ENCODE peak calls at places on chromosomes 4 and X, in five cellular contexts. One of them, this sample, is unnamed. For H3K4me1, the result is how much of the 10 kb centered on the place peaks cover.

GRCh38 chr4:18880850-18881249 is 859.3 kb upstream of the LCORL start:
- DNase-seq in transverse colon: no peak
- DNase-seq in ovary: no peak
- DNase-seq in stomach: no peak
- DNase-seq in A549: no peak
- DNase-seq in this sample: no peak

GRCh38 chrX:17456526-17456925 is 81.5 kb downstream of the NHS start:
- DNase-seq in ovary: no peak
- DNase-seq in A549: no peak
- DNase-seq in stomach: no peak
- DNase-seq in transverse colon: no peak
- DNase-seq in this sample: no peak

GRCh38 chr4:18185491-18185890 is 163.9 kb upstream of the LCORL start:
- DNase-seq in ovary: no peak
- DNase-seq in A549: no peak
- DNase-seq in stomach: no peak
- DNase-seq in transverse colon: no peak
- DNase-seq in this sample: no peak

GRCh38 chrX:17738002-17738713 is 865 bp downstream of the SCML1 start:
- DNase-seq in transverse colon: peak
- DNase-seq in A549: no peak
- DNase-seq in ovary: peak
- DNase-seq in stomach: peak
- DNase-seq in this sample: peak

GRCh38 chr4:82500106-82500738 is 61.6 kb downstream of the TMEM150C start:
- DNase-seq in transverse colon: no peak
- DNase-seq in stomach: no peak
- DNase-seq in A549: no peak
- DNase-seq in ovary: no peak
- DNase-seq in this sample: no peak

GRCh38 chr4:122930877-122931276 is 8.5 kb upstream of the NUDT6 start:
- DNase-seq in ovary: no peak
- DNase-seq in transverse colon: no peak
- DNase-seq in A549: no peak
- DNase-seq in stomach: no peak
- DNase-seq in this sample: no peak

GRCh38 chrX:49838374-49838773 is 9.3 kb downstream of the PAGE4 start:
- DNase-seq in transverse colon: peak
- DNase-seq in ovary: no peak
- DNase-seq in A549: peak
- DNase-seq in stomach: peak
- DNase-seq in this sample: no peak

GRCh38 chrX:54964766-54965511 is 29.0 kb downstream of the PFKFB1 start:
- DNase-seq in stomach: no peak
- DNase-seq in A549: no peak
- DNase-seq in ovary: no peak
- DNase-seq in transverse colon: no peak
- DNase-seq in this sample: no peak

GRCh38 chrX:31070057-31070468 is 1.8 kb downstream of the FTHL17 start:
- DNase-seq in A549: no peak
- DNase-seq in stomach: no peak
- DNase-seq in ovary: no peak
- DNase-seq in transverse colon: no peak
- DNase-seq in this sample: no peak

GRCh38 chr4:123699823-123700822 is 303.5 kb downstream of the SPRY1 start:
- DNase-seq in ovary: no peak
- DNase-seq in A549: no peak
- DNase-seq in transverse colon: no peak
- DNase-seq in stomach: no peak
- DNase-seq in this sample: no peak

GRCh38 chr4:111630705-111631104 is 514.5 kb upstream of the FAM241A start:
- DNase-seq in A549: no peak
- DNase-seq in ovary: no peak
- DNase-seq in stomach: no peak
- DNase-seq in transverse colon: no peak
- DNase-seq in this sample: no peak

GRCh38 chr4:119032921-119033685 is 102.5 kb upstream of the MYOZ2 start:
- DNase-seq in A549: no peak
- DNase-seq in ovary: no peak
- DNase-seq in transverse colon: no peak
- DNase-seq in stomach: no peak
- DNase-seq in this sample: no peak

GRCh38 chrX:40947276-40947675 is 138.0 kb upstream of the USP9X start:
- DNase-seq in stomach: no peak
- DNase-seq in A549: no peak
- DNase-seq in ovary: no peak
- DNase-seq in transverse colon: no peak
- DNase-seq in this sample: no peak

GRCh38 chr4:108411836-108412235 is 208.5 kb upstream of the RPL34 start:
- DNase-seq in A549: no peak
- DNase-seq in ovary: no peak
- DNase-seq in transverse colon: no peak
- DNase-seq in stomach: no peak
- DNase-seq in this sample: no peak

GRCh38 chrX:121579016-121579760 is 531.8 kb downstream of the GLUD2 start:
- DNase-seq in transverse colon: peak
- DNase-seq in stomach: no peak
- DNase-seq in A549: no peak
- DNase-seq in ovary: no peak
- DNase-seq in this sample: no peak

GRCh38 chr4:85005865-85006377 is 39.4 kb upstream of the WDFY3 start:
- DNase-seq in A549: no peak
- DNase-seq in stomach: no peak
- DNase-seq in ovary: no peak
- DNase-seq in transverse colon: no peak
- DNase-seq in this sample: no peak

GRCh38 chrX:104310084-104310483 is 55.4 kb upstream of the ESX1 start:
- DNase-seq in stomach: no peak
- DNase-seq in ovary: no peak
- DNase-seq in transverse colon: no peak
- DNase-seq in A549: no peak
- DNase-seq in this sample: no peak

GRCh38 chr4:157572951-157573350 is 352.4 kb downstream of the GRIA2 start:
- DNase-seq in A549: no peak
- DNase-seq in transverse colon: no peak
- DNase-seq in ovary: no peak
- DNase-seq in stomach: no peak
- DNase-seq in this sample: no peak

GRCh38 chr4:5808081-5808741 is 84.7 kb downstream of the CRMP1 start:
- DNase-seq in A549: no peak
- DNase-seq in transverse colon: no peak
- DNase-seq in stomach: no peak
- DNase-seq in ovary: peak
- DNase-seq in this sample: peak

GRCh38 chr4:46930866-46931265 is 21.8 kb upstream of the COX7B2 start:
- DNase-seq in stomach: no peak
- DNase-seq in A549: no peak
- DNase-seq in ovary: no peak
- DNase-seq in transverse colon: no peak
- DNase-seq in this sample: no peak

GRCh38 chr4:154018659-154019058 is 229.8 kb upstream of the SFRP2 start:
- DNase-seq in A549: no peak
- DNase-seq in stomach: no peak
- DNase-seq in ovary: no peak
- DNase-seq in transverse colon: no peak
- DNase-seq in this sample: no peak

GRCh38 chr4:165874799-165875371 is 1.8 kb downstream of the TLL1 start:
- DNase-seq in A549: peak
- DNase-seq in transverse colon: peak
- DNase-seq in ovary: no peak
- DNase-seq in stomach: no peak
- DNase-seq in this sample: peak

GRCh38 chr4:87278335-87278794 is 44.3 kb downstream of the HSD17B13 start:
- DNase-seq in A549: no peak
- DNase-seq in transverse colon: no peak
- DNase-seq in stomach: no peak
- DNase-seq in ovary: no peak
- DNase-seq in this sample: no peak

GRCh38 chr4:55546633-55547460 is at the start of gene CLOCK:
- DNase-seq in A549: peak
- DNase-seq in stomach: peak
- DNase-seq in ovary: peak
- DNase-seq in transverse colon: peak
- DNase-seq in this sample: peak

GRCh38 chrX:11464360-11464759 is 171.1 kb downstream of the AMELX start:
- DNase-seq in stomach: no peak
- DNase-seq in transverse colon: no peak
- DNase-seq in ovary: no peak
- DNase-seq in A549: no peak
- DNase-seq in this sample: no peak

GRCh38 chrX:40877869-40878268 is 142.5 kb upstream of the MED14 start:
- DNase-seq in transverse colon: no peak
- DNase-seq in stomach: no peak
- DNase-seq in ovary: no peak
- DNase-seq in A549: no peak
- DNase-seq in this sample: no peak

GRCh38 chr4:2249526-2249991 is 7.6 kb upstream of the HAUS3 start:
- DNase-seq in transverse colon: no peak
- DNase-seq in stomach: no peak
- DNase-seq in A549: no peak
- DNase-seq in ovary: no peak
- DNase-seq in this sample: no peak

GRCh38 chr4:94892051-94892450 is 134.3 kb downstream of the BMPR1B start:
- DNase-seq in ovary: no peak
- DNase-seq in stomach: no peak
- DNase-seq in transverse colon: no peak
- DNase-seq in A549: peak
- DNase-seq in this sample: no peak

GRCh38 chr4:101205878-101206277 is 141.4 kb downstream of the PPP3CA start:
- DNase-seq in stomach: no peak
- DNase-seq in A549: no peak
- DNase-seq in ovary: no peak
- DNase-seq in transverse colon: no peak
- DNase-seq in this sample: no peak

GRCh38 chrX:12065251-12065650 is 73.0 kb upstream of the FRMPD4 start:
- DNase-seq in stomach: no peak
- DNase-seq in A549: no peak
- DNase-seq in transverse colon: no peak
- DNase-seq in ovary: no peak
- DNase-seq in this sample: no peak

GRCh38 chr4:25843340-25844097 is 19.3 kb downstream of the SEL1L3 start:
- DNase-seq in stomach: peak
- DNase-seq in ovary: no peak
- DNase-seq in A549: no peak
- DNase-seq in transverse colon: peak
- DNase-seq in this sample: peak

GRCh38 chr4:38867478-38868054 is at the start of gene FAM114A1:
- DNase-seq in A549: peak
- DNase-seq in stomach: peak
- DNase-seq in ovary: peak
- DNase-seq in transverse colon: peak
- DNase-seq in this sample: peak

GRCh38 chr4:126888968-126889367 is 743.8 kb upstream of the INTU start:
- DNase-seq in stomach: no peak
- DNase-seq in transverse colon: no peak
- DNase-seq in ovary: no peak
- DNase-seq in A549: no peak
- DNase-seq in this sample: no peak

GRCh38 chr4:186543206-186543605 is 12.2 kb downstream of the MTNR1A start:
- DNase-seq in ovary: no peak
- DNase-seq in stomach: no peak
- DNase-seq in A549: no peak
- DNase-seq in transverse colon: no peak
- DNase-seq in this sample: no peak

GRCh38 chrX:72021975-72022374 is 109.7 kb downstream of the RTL5 start:
- DNase-seq in A549: no peak
- DNase-seq in transverse colon: no peak
- DNase-seq in ovary: no peak
- DNase-seq in stomach: no peak
- DNase-seq in this sample: no peak

DNA sequence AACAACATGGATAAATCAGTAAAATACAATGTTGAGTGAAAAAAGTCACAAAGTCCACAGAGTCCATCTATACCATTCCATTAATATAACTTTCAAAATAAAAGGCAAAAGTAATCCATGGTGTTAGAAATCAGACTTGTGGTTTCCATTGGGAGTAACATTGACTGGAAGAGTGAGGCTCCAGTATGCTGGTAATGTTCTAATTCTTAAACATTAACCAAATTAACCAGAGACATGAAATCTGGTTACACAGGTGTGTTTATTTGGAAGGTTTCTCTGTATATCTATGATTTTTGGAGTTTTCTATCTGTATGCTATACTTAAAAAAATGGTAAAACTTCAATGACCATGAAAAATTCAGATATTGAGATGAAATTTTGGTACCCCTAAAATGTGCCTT is 42.6 kb downstream of the SULT1B1 start:
- DNase-seq in stomach: no peak
- DNase-seq in transverse colon: no peak
- DNase-seq in ovary: no peak
- DNase-seq in A549: no peak
- DNase-seq in this sample: no peak
- TF ChIP-seq EP300 in stomach: no peak
- TF ChIP-seq EP300 in transverse colon: no peak
- TF ChIP-seq EP300 in ovary: no peak
- TF ChIP-seq EP300 in A549: no peak
- TF ChIP-seq EP300 in this sample: no peak

DNA sequence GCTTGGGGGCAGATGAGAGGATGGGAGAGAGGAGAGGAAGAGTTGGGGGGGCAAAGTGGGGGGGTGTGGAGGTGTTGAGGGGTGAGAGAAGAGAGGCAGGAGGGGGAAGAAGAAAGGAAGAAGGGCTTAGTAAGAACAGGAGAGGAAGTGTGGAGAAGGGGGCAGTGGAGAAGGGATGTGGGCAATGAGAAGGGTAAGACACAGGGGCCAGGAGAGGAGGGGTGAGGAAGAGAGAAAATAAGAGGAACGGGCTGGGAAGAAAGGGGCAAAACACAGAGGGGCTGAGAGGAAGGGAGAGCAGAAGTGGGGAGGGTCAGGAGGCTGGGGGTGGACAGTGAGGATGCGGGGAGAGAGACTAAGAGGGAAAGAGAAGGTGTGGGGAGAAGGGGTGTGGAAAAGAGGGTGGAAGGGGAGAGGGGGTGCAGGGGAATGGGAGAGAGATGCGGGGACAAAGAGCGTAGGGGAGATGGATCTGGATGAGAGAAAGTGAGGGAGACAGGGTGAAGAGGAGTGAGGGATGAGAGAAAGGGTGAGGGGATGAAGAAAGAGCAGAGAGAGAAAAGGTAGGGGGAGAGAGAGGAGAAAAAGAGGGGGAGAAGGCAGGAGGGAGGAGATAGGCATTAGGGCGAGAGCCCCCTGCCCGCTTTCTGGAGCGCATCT is 12.9 kb downstream of the SH3KBP1 start:
- DNase-seq in ovary: no peak
- DNase-seq in A549: no peak
- DNase-seq in stomach: no peak
- DNase-seq in transverse colon: no peak
- DNase-seq in this sample: no peak
- H3K4me1 ChIP-seq in ovary: under half
- H3K4me1 ChIP-seq in A549: under half
- H3K4me1 ChIP-seq in stomach: under half
- H3K4me1 ChIP-seq in transverse colon: under half
- H3K4me1 ChIP-seq in this sample: under half

GRCh38 chr4:8053688-8054449 is 104.7 kb downstream of the ABLIM2 start:
- DNase-seq in ovary: no peak
- DNase-seq in transverse colon: no peak
- DNase-seq in A549: no peak
- DNase-seq in stomach: no peak
- DNase-seq in this sample: no peak
- TF ChIP-seq EP300 in ovary: no peak
- TF ChIP-seq EP300 in transverse colon: no peak
- TF ChIP-seq EP300 in A549: no peak
- TF ChIP-seq EP300 in stomach: no peak
- TF ChIP-seq EP300 in this sample: no peak

GRCh38 chr4:176837176-176837915 is 44.6 kb upstream of the VEGFC start:
- DNase-seq in transverse colon: no peak
- DNase-seq in stomach: no peak
- DNase-seq in A549: no peak
- DNase-seq in ovary: no peak
- DNase-seq in this sample: no peak
- H3K4me1 ChIP-seq in transverse colon: under half
- H3K4me1 ChIP-seq in stomach: under half
- H3K4me1 ChIP-seq in A549: under half
- H3K4me1 ChIP-seq in ovary: under half
- H3K4me1 ChIP-seq in this sample: under half

This sample was measured in sigmoid colon.